ENCODE peak calls at places on chromosomes 16 and 17, in nine cellular contexts. C is IMR-90, I is mesenchymal stem cell, E is neural progenitor cell, Z is H1, J is PC-3, R is trophoblast cell, Y is colonic mucosa, X is fibroblast of lung. P is an unnamed sample. For H3K4me1, the result is how much of the 10 kb centered on the place peaks cover.

GRCh38 chr17:35254107-35254802 is 11.4 kb downstream of the SLFN5 start:
- DNase-seq in I (peak), R (peak), Z (no peak), X (peak), E (no peak), J (peak), C (peak), Y (peak), P (no peak)

GRCh38 chr17:4715071-4715749 is 4.8 kb downstream of the ARRB2 start:
- DNase-seq in E (no peak), Z (no peak), C (no peak), R (no peak), X (no peak), Y (no peak), J (no peak), I (no peak), P (no peak)

GRCh38 chr16:9901-10665 is 43.3 kb downstream of the POLR3K start:
- DNase-seq in Z (no peak), Y (no peak), X (no peak), C (no peak), I (no peak), J (peak), E (no peak), R (peak), P (no peak)

GRCh38 chr17:79942591-79943353 is 92.9 kb downstream of the TBC1D16 start:
- DNase-seq in I (no peak), C (peak), J (no peak), Z (no peak), Y (no peak), X (peak), E (no peak), R (no peak), P (peak)

GRCh38 chr17:79732804-79733691 is 2.3 kb downstream of the ENPP7 start:
- DNase-seq in Z (no peak), X (no peak), C (no peak), R (no peak), Y (peak), I (peak), E (no peak), J (no peak), P (no peak)

GRCh38 chr17:17467720-17468119 is 9.1 kb upstream of the MED9 start:
- DNase-seq in Y (peak), E (no peak), J (peak), Z (no peak), X (peak), R (no peak), I (no peak), C (peak), P (no peak)

GRCh38 chr16:23608194-23608593 is 12.1 kb upstream of the NDUFAB1 start:
- DNase-seq in Y (no peak), Z (no peak), I (peak), C (peak), R (no peak), E (no peak), X (peak), J (peak), P (no peak)

GRCh38 chr16:52618753-52619497 is 72.0 kb upstream of the TOX3 start:
- DNase-seq in X (no peak), E (no peak), C (no peak), Y (no peak), Z (no peak), J (no peak), R (no peak), I (no peak), P (no peak)

GRCh38 chr16:81778861-81779539 is at the start of gene PLCG2:
- DNase-seq in X (peak), J (peak), Z (peak), E (peak), R (peak), Y (peak), C (no peak), I (peak), P (peak)
- H3K4me3 ChIP-seq in X (peak), J (peak), Z (peak), E (peak), R (peak), Y (peak), C (peak), I (peak), P (peak)

GRCh38 chr17:81187586-81188490 is 21.8 kb upstream of the AATK start:
- DNase-seq in E (no peak), I (no peak), Y (no peak), X (no peak), Z (no peak), R (no peak), C (no peak), J (no peak), P (no peak)

GRCh38 chr17:81189016-81189415 is 23.0 kb upstream of the AATK start:
- DNase-seq in I (no peak), X (no peak), Y (no peak), C (no peak), E (no peak), R (no peak), Z (no peak), J (no peak), P (no peak)

GRCh38 chr17:81187120-81187519 is 21.1 kb upstream of the AATK start:
- DNase-seq in X (no peak), R (no peak), J (no peak), C (no peak), Y (no peak), E (no peak), Z (no peak), I (no peak), P (no peak)

GRCh38 chr17:81189670-81190530 is 23.9 kb upstream of the AATK start:
- DNase-seq in I (no peak), Y (no peak), X (no peak), C (no peak), E (peak), J (no peak), Z (no peak), R (no peak), P (no peak)

DNA sequence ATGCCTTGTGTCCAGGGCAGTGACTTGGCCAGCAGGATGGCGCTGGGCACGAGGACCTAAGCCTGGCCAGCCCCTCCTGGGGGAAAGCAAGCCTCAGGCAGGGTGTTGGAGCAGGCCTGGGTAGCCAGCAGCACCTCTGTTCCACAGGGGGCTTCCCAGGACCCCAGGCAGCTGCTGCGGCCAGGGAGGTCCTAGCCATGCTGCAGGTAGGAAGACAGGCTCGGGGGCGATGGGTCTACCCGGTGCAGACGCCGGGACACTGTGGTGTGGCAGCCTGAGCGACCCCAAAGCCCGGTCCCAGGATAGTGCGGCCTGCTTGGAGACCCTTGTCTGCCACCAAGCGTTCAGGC is 22.4 kb upstream of the AATK start:
- DNase-seq in C (no peak), J (no peak), R (no peak), Y (no peak), Z (no peak), I (no peak), X (no peak), E (no peak), P (no peak)
- H3K9ac ChIP-seq in C (no peak), J (no peak), R (no peak), Y (no peak), Z (no peak), I (no peak), X (no peak), E (no peak), P (no peak)

GRCh38 chr17:20089795-20090547 is 80.8 kb downstream of the SPECC1 start:
- DNase-seq in J (no peak), E (no peak), I (no peak), Y (no peak), C (no peak), Z (no peak), X (no peak), R (no peak), P (no peak)
- H3K4me1 ChIP-seq in J (under half), E (under half), I (under half), Y (under half), C (under half), Z (under half), X (under half), R (under half), P (under half)

GRCh38 chr16:72008424-72009216 is at the start of gene DHODH:
- DNase-seq in J (peak), E (peak), R (peak), C (peak), Z (peak), Y (peak), X (peak), I (peak), P (peak)

GRCh38 chr16:72013888-72014538 is 5.5 kb downstream of the DHODH start:
- DNase-seq in J (no peak), E (peak), I (no peak), C (no peak), R (no peak), Y (no peak), Z (no peak), X (peak), P (no peak)

GRCh38 chr16:72012607-72013006 is 4.1 kb downstream of the DHODH start:
- DNase-seq in R (no peak), Y (no peak), J (no peak), C (no peak), X (no peak), I (no peak), E (no peak), Z (no peak), P (no peak)

GRCh38 chr16:72013389-72013788 is 4.8 kb downstream of the DHODH start:
- DNase-seq in C (peak), I (no peak), Z (no peak), Y (no peak), E (no peak), J (no peak), X (peak), R (peak), P (peak)

DNA sequence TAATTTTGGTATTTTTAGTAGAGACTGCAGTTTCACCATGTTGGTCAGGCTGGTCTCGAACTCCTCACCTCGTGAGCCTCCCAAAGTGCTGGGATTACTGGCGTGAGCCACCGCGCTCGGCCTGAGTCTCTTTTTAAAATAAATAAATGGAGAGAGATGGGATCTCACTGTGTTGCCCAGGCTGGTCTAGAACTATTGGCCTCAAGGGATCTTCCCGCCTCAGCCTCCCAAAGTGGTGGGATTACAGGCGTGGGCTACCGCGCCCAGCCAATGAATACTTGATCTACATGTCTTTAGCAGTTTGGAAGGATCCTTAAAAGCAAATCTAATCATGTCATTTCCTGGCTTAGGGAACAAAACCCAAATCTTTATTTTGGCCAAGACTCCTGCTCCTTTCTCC is 1.2 kb downstream of the DHODH start:
- DNase-seq in X (no peak), Y (no peak), J (no peak), Z (no peak), C (no peak), E (no peak), I (no peak), R (no peak), P (no peak)
- H3K4me3 ChIP-seq in X (no peak), Y (no peak), J (peak), Z (no peak), C (no peak), E (no peak), I (no peak), R (no peak), P (no peak)

GRCh38 chr17:72977768-72978417 is 114.6 kb downstream of the SLC39A11 start:
- DNase-seq in J (peak), C (peak), E (no peak), Z (no peak), I (peak), R (no peak), X (peak), Y (no peak), P (no peak)
- H3K9ac ChIP-seq in J (peak), C (no peak), E (no peak), Z (no peak), I (peak), R (no peak), X (no peak), Y (no peak), P (no peak)

GRCh38 chr16:24776486-24777220 is 47.2 kb downstream of the TNRC6A start:
- DNase-seq in X (peak), Y (no peak), Z (no peak), E (no peak), C (peak), R (no peak), J (no peak), I (no peak), P (no peak)
- H3K4me1 ChIP-seq in X (under half), Y (under half), Z (under half), E (under half), C (under half), R (under half), J (under half), I (under half), P (under half)

GRCh38 chr17:74631468-74632195 is 8.1 kb upstream of the CD300E start:
- DNase-seq in R (no peak), X (no peak), Z (no peak), J (no peak), E (no peak), I (peak), C (no peak), Y (no peak), P (no peak)

GRCh38 chr17:74635418-74635817 is 11.9 kb upstream of the CD300E start:
- DNase-seq in E (peak), J (no peak), X (no peak), I (no peak), R (no peak), Y (no peak), Z (no peak), C (no peak), P (no peak)

GRCh38 chr17:74633261-74633783 is 9.8 kb upstream of the CD300E start:
- DNase-seq in C (no peak), R (no peak), Y (no peak), Z (no peak), J (no peak), I (no peak), X (no peak), E (no peak), P (no peak)

GRCh38 chr17:74632196-74632540 is 8.6 kb upstream of the CD300E start:
- DNase-seq in Z (no peak), J (no peak), R (no peak), C (no peak), E (no peak), X (no peak), Y (no peak), I (no peak), P (no peak)

DNA sequence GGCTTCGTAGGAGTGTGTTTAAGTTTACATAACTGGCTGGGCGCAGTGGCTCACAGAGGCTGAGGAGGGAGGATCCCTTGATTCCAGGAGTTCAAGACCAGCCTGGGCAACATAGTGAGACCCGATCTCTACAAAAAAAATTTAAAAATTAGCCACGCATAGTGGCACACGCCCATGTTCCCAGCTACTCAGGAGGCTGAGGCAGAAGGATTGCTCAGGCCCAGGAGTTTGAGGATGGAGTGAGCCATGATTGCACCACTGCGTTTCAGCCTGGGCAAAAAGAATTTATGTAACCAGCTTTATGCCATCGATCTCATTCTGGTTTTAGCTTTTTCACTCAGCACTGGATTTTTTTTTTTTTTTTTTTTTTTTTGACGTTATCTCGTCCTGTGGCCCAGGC is 9.1 kb upstream of the CD300E start:
- DNase-seq in R (no peak), C (no peak), I (no peak), Y (no peak), Z (no peak), J (no peak), X (no peak), E (no peak), P (no peak)
- H3K4me3 ChIP-seq in R (no peak), C (no peak), I (no peak), Y (no peak), Z (no peak), J (no peak), X (no peak), E (no peak), P (no peak)

DNA sequence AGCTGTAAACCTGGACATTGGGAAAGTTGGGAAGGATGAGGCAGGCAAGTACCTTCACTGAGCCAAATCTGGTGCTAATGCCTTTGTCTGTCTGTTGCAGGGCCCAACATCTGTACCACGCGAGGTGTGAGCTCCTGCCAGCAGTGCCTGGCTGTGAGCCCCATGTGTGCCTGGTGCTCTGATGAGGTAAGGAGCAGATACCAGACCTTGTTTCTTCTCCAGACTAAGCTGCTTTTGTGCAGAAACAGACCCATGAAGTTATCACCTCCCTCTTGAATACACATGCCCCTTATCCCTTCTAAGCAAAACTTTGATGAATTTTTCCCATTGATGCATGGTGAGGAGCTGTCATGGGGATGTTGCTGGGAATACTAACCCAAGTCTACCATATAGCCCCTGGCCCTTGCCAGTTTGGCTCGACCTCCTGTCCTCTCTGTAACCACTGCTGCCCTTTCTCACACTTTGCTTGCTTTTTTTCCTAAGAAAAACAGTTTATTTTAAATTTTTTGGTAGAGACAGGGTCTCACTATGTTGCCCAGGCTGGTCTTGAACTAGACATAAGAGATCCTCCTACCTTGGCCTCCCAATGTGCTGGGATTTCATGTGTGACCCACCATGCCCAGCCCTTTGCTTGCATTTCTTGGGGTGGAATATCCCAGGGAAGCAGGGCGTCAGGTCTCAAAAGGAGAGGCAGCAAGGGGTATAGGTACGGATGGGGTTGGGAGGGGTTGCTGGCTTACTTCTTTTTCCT is 20.9 kb downstream of the ITGB3 start:
- DNase-seq in Z (no peak), I (no peak), X (no peak), J (no peak), C (no peak), Y (no peak), R (no peak), E (no peak), P (no peak)
- H3K9ac ChIP-seq in Z (no peak), I (peak), X (no peak), J (no peak), C (peak), Y (no peak), R (no peak), E (no peak), P (no peak)